ENCODE peak calls at places on chromosomes 3 and 15, in eight cellular contexts. C is HS-5; A is putamen; U is left ventricle myocardium inferior; I is brain microvascular endothelial cell; L is lower leg skin; H is stimulated activated CD4-positive, alpha-beta T cell treated with anti-CD3 and anti-CD28 coated beads, Interleukin-4, amount 100 ng/mL, for 24 hours; R is NCI-H1092. E is an unnamed sample.

GRCh38 chr15:69190504-69190903 is 30.1 kb downstream of the GLCE start:
- DNase-seq in U (no peak), L (no peak), H (no peak), C (no peak), R (no peak), I (no peak), A (no peak), E (no peak)

GRCh38 chr3:150627557-150627956 is 24.4 kb downstream of the SELENOT start:
- DNase-seq in C (no peak), L (no peak), H (no peak), I (no peak), U (no peak), R (no peak), A (no peak), E (no peak)

GRCh38 chr3:114363554-114364202 is 69.8 kb downstream of the TIGIT start:
- DNase-seq in C (peak), R (no peak), I (peak), L (no peak), A (no peak), H (no peak), U (no peak), E (no peak)

GRCh38 chr15:87492321-87492720 is 764.2 kb downstream of the NTRK3 start:
- DNase-seq in L (no peak), A (no peak), H (no peak), I (no peak), U (no peak), R (no peak), C (no peak), E (no peak)

GRCh38 chr3:192772495-192772894 is 45.2 kb upstream of the FGF12 start:
- DNase-seq in A (peak), R (peak), L (no peak), H (no peak), I (peak), U (peak), C (no peak), E (no peak)

GRCh38 chr15:35663956-35664355 is 118.0 kb upstream of the DPH6 start:
- DNase-seq in L (no peak), A (no peak), C (no peak), H (no peak), U (no peak), R (no peak), I (no peak), E (no peak)

GRCh38 chr15:68497206-68497910 is 65.4 kb upstream of the ITGA11 start:
- DNase-seq in L (no peak), U (no peak), A (no peak), R (no peak), C (no peak), I (no peak), H (no peak), E (no peak)

GRCh38 chr3:172159962-172160538 is 120.7 kb downstream of the FNDC3B start:
- DNase-seq in C (no peak), U (no peak), R (no peak), H (no peak), I (peak), A (no peak), L (peak), E (no peak)

GRCh38 chr15:29437888-29438713 is 168.5 kb upstream of the NSMCE3 start:
- DNase-seq in I (no peak), R (no peak), H (no peak), U (no peak), C (no peak), A (no peak), L (no peak), E (no peak)

GRCh38 chr3:184172681-184173373 is 1.8 kb upstream of the AP2M1 start:
- DNase-seq in U (no peak), A (no peak), I (peak), R (no peak), H (no peak), L (peak), C (no peak), E (no peak)

GRCh38 chr15:66163553-66163952 is 90.0 kb downstream of the MEGF11 start:
- DNase-seq in L (no peak), R (no peak), C (no peak), H (no peak), U (no peak), A (no peak), I (no peak), E (no peak)

GRCh38 chr15:73564255-73564654 is 68.9 kb downstream of the NPTN start:
- DNase-seq in H (no peak), A (peak), C (no peak), U (no peak), I (peak), L (no peak), R (no peak), E (no peak)

GRCh38 chr3:31942446-31942845 is 38.6 kb downstream of the OSBPL10 start:
- DNase-seq in A (no peak), U (no peak), I (no peak), H (no peak), C (no peak), L (no peak), R (no peak), E (no peak)

GRCh38 chr3:173371848-173372487 is 25.6 kb upstream of the NLGN1 start:
- DNase-seq in C (peak), A (peak), I (peak), L (no peak), H (no peak), U (no peak), R (no peak), E (no peak)

GRCh38 chr3:46114324-46114988 is 87.2 kb upstream of the XCR1 start:
- DNase-seq in A (no peak), C (peak), L (no peak), H (no peak), U (no peak), I (peak), R (no peak), E (no peak)

GRCh38 chr3:13513051-13513912 is 33.2 kb downstream of the HDAC11 start:
- DNase-seq in H (no peak), A (no peak), R (no peak), U (no peak), I (no peak), L (peak), C (no peak), E (no peak)

GRCh38 chr3:45603226-45603625 is 8.7 kb downstream of the LIMD1 start:
- DNase-seq in R (no peak), H (no peak), I (no peak), L (no peak), C (no peak), A (no peak), U (no peak), E (no peak)

GRCh38 chr3:5444253-5444652 is 256.7 kb downstream of the EDEM1 start:
- DNase-seq in I (no peak), L (no peak), U (no peak), C (no peak), H (no peak), R (no peak), A (no peak), E (no peak)